ENCODE peak calls at places on chromosomes 4 and X, in four cellular contexts. X, P, M and V are unnamed samples.

GRCh38 chr4:54363037-54363436 is 133.9 kb downstream of the PDGFRA start:
- DNase-seq in X (no peak), P (no peak), M (no peak), V (no peak)

GRCh38 chr4:52984469-52984868 is 122.4 kb downstream of the RASL11B start:
- DNase-seq in X (no peak), P (no peak), M (no peak), V (no peak)

GRCh38 chr4:176999943-177000543 is 207.3 kb upstream of the VEGFC start:
- DNase-seq in X (no peak), P (no peak), M (no peak), V (no peak)

GRCh38 chrX:68599256-68600152 is 48.0 kb upstream of the STARD8 start:
- DNase-seq in X (no peak), P (no peak), M (no peak), V (peak)

GRCh38 chrX:115968436-115969252 is 201.9 kb upstream of the AGTR2 start:
- DNase-seq in X (peak), P (no peak), M (peak), V (peak)

GRCh38 chrX:56812515-56813105 is 83.6 kb downstream of the NBDY start:
- DNase-seq in X (no peak), P (no peak), M (peak), V (no peak)

GRCh38 chr4:116501954-116502353 is 583.4 kb downstream of the TRAM1L1 start:
- DNase-seq in X (no peak), P (no peak), M (no peak), V (peak)

GRCh38 chr4:77015390-77015789 is 60.4 kb downstream of the CCNI start:
- DNase-seq in X (no peak), P (no peak), M (no peak), V (no peak)

GRCh38 chrX:44953734-44954502 is 80.9 kb downstream of the KDM6A start:
- DNase-seq in X (no peak), P (no peak), M (no peak), V (no peak)

GRCh38 chr4:147831452-147832192 is 99.7 kb downstream of the ARHGAP10 start:
- DNase-seq in X (no peak), P (no peak), M (no peak), V (peak)

GRCh38 chrX:63581390-63581789 is 203.6 kb downstream of the ARHGEF9 start:
- DNase-seq in X (peak), P (no peak), M (no peak), V (no peak)

GRCh38 chr4:128709268-128709667 is 100.2 kb upstream of the JADE1 start:
- DNase-seq in X (no peak), P (no peak), M (no peak), V (no peak)

GRCh38 chrX:130728208-130728607 is 174.8 kb downstream of the ENOX2 start:
- DNase-seq in X (no peak), P (no peak), M (no peak), V (no peak)

GRCh38 chrX:105658136-105658535 is 164.2 kb upstream of the NRK start:
- DNase-seq in X (no peak), P (no peak), M (no peak), V (no peak)

GRCh38 chr4:138802499-138802898 is 213.1 kb upstream of the NOCT start:
- DNase-seq in X (no peak), P (no peak), M (no peak), V (no peak)

GRCh38 chr4:815464-816146 is 10.3 kb downstream of the CPLX1 start:
- DNase-seq in X (no peak), P (peak), M (peak), V (no peak)

GRCh38 chr4:132513491-132513890 is 635.6 kb upstream of the PCDH10 start:
- DNase-seq in X (no peak), P (no peak), M (no peak), V (no peak)

GRCh38 chrX:24619647-24620046 is 27.5 kb downstream of the PCYT1B start:
- DNase-seq in X (no peak), P (no peak), M (no peak), V (peak)

GRCh38 chr4:113675731-113676707 is 85.5 kb downstream of the CAMK2D start:
- DNase-seq in X (no peak), P (no peak), M (no peak), V (peak)

GRCh38 chr4:84379881-84380618 is 119.0 kb downstream of the NKX6-1 start:
- DNase-seq in X (peak), P (no peak), M (no peak), V (no peak)

GRCh38 chr4:126489826-126490463 is 1142.8 kb upstream of the INTU start:
- DNase-seq in X (no peak), P (no peak), M (no peak), V (no peak)

GRCh38 chr4:131002132-131002531 is 1906.2 kb downstream of the C4orf33 start:
- DNase-seq in X (no peak), P (no peak), M (no peak), V (no peak)

GRCh38 chr4:184747034-184747830 is 13.3 kb upstream of the CENPU start:
- DNase-seq in X (no peak), P (peak), M (peak), V (no peak)

GRCh38 chr4:1136028-1136427 is 22.7 kb upstream of the RNF212 start:
- DNase-seq in X (no peak), P (no peak), M (no peak), V (no peak)

GRCh38 chr4:149056615-149057014 is 614.4 kb upstream of the NR3C2 start:
- DNase-seq in X (no peak), P (no peak), M (no peak), V (no peak)

GRCh38 chr4:1047976-1048780 is 36.8 kb downstream of the FGFRL1 start:
- DNase-seq in X (peak), P (peak), M (peak), V (no peak)

GRCh38 chr4:20992002-20992401 is 291.7 kb downstream of the PACRGL start:
- DNase-seq in X (no peak), P (no peak), M (no peak), V (no peak)

DNA sequence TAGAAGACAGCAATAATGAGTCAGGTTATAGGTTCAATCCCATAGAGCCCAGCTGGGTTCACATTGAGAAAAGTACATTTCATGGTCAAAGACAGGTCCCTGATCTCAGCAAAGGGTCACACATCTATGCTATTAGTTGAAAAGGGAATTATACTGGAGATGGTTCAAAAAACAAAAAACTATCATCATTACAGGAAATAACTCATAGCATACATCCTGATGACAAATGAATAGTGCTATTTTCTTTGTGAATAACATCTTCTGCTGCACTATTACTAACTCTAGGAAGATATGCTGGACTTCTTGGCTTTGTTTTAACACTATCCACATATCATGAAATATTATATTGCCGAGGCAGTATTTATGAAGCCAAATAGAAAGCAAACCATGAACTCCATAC is 202.5 kb upstream of the MAB21L2 start:
- DNase-seq in X (no peak), P (no peak), M (no peak), V (no peak)
- H3K27ac ChIP-seq in X (no peak), P (no peak), M (no peak), V (no peak)

GRCh38 chr4:87579478-87579877 is 28.9 kb upstream of the DSPP start:
- DNase-seq in X (no peak), P (no peak), M (no peak), V (no peak)

GRCh38 chr4:87580057-87580456 is 28.3 kb upstream of the DSPP start:
- DNase-seq in X (no peak), P (no peak), M (no peak), V (no peak)

GRCh38 chr4:87575983-87576382 is 32.3 kb upstream of the DSPP start:
- DNase-seq in X (no peak), P (no peak), M (no peak), V (no peak)

GRCh38 chr4:87574996-87575395 is 33.3 kb upstream of the DSPP start:
- DNase-seq in X (no peak), P (no peak), M (no peak), V (no peak)

DNA sequence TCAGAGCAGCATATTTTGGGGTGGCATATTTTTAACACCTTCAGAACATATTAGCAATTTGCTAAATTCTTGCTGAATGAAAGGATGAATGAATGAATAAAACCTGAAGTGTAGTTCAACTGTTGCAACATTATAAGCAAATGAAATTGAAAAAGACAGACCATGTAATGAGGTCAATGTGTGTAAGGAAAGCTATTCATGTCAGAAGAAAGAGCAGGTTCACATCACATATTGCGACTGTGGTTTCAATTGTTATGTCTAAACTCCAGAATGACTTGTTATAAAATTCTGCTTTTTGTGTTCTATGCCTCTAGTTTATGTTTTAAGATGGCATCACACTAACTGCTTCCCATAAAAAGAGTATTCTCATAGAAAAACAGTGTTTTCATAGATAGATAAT is 32.9 kb upstream of the DSPP start:
- DNase-seq in X (no peak), P (no peak), M (no peak), V (no peak)
- H3K27ac ChIP-seq in X (no peak), P (no peak), M (no peak), V (no peak)

DNA sequence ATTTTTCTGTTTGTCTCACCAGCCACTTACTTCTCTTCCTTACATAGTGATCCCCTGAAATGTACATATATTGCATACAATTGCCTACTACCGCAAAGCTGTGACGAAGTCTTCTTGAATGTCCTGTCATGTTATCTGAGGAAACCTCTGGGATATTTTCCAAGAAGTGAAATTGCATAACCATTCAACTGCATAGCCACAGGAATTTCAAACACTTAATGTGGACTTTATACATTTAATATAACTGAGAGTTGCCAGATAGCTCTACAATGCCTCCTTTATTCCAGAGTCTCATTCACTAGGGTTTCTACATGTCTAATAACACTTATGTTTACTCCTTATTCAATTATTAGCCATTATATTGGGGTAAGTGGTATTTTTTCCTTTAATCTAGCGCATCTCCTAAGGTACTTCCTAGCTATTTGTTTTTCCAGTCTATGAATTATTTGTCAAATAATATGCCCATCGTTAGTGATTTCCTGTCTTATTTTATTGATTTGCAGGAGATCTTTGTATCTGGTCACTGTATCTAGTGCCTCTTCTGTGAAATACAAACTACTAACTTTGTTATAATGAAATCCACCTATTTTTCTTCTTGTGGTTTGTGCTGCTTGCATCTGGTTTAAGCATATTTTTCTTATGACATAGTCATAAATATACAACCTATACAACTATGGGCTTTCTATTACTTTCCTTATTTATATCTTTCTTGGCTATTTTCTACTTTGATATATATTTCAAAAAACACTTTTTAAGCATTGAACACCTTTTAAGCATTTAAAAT is 69.2 kb upstream of the GRID2 start:
- DNase-seq in X (no peak), P (no peak), M (no peak), V (peak)
- H3K27ac ChIP-seq in X (no peak), P (no peak), M (no peak), V (peak)

DNA sequence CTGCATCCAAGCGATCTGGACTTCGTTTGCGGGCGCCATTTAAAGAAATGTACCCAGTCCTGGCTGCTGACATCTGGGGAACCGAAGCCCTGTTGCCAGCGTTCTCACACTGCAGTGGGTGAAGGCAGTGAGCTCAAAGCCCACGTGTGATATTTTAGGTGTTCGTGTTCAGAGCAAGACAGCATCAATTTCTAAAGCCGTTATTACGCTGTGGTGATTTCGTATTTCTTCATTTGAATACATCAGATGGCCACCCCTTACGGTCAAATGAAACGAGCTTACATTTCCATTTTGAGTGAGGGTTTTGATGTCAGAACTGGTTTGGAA is 380 bp upstream of the C4orf36 start:
- DNase-seq in X (no peak), P (no peak), M (no peak), V (no peak)
- H3K27ac ChIP-seq in X (peak), P (peak), M (peak), V (peak)

GRCh38 chrX:65671966-65672365 is 4.5 kb downstream of the MSN start:
- DNase-seq in X (no peak), P (no peak), M (no peak), V (no peak)
- H3K27ac ChIP-seq in X (no peak), P (peak), M (peak), V (no peak)

GRCh38 chr4:37631551-37631950 is 54.6 kb downstream of the RELL1 start:
- DNase-seq in X (no peak), P (peak), M (no peak), V (no peak)
- H3K27ac ChIP-seq in X (no peak), P (no peak), M (no peak), V (no peak)

GRCh38 chrX:53681661-53682060 is 4.9 kb downstream of the HUWE1 start:
- DNase-seq in X (no peak), P (no peak), M (no peak), V (no peak)
- H3K27ac ChIP-seq in X (no peak), P (no peak), M (no peak), V (no peak)

DNA sequence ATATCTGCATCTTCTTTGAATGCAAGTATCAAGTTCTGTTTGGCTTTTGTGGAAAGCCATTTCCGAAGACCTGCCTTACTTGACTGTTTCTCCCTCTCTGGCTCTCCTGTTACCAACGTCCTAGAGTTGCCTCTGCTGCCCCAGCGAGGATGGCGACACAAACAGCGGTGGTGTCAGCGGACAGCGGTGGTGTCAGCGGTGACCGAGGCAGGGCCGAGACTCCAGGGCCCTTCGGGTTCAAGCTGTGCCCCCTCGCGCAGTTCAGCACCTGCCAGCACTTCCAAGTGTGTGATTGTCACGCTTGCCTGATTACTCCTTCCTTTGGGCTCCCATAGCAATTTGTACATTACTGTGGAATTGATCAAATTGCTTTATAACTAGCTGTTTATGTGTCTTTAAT is 336.9 kb upstream of the FAT1 start:
- DNase-seq in X (no peak), P (no peak), M (no peak), V (no peak)
- H3K27ac ChIP-seq in X (no peak), P (no peak), M (no peak), V (no peak)